ENCODE peak calls at places on chromosomes 7 and 10, in six cellular contexts. T is pons, U is NCI-H1105 treated with DMSO at 0.1 percent for 48 hours, L is hepatocyte, C is iris pigment epithelial cell, Z is GM04504. F is an unnamed sample.

GRCh38 chr10:131804551-131805295 is 96.1 kb upstream of the PPP2R2D start:
- DNase-seq in T (no peak), U (no peak), C (no peak), L (no peak), Z (no peak), F (no peak)

GRCh38 chr7:112596260-112596659 is 115.5 kb downstream of the LSMEM1 start:
- DNase-seq in Z (peak), U (no peak), C (peak), T (no peak), L (no peak), F (peak)

GRCh38 chr7:136555933-136556332 is 312.5 kb upstream of the CHRM2 start:
- DNase-seq in T (no peak), U (peak), Z (no peak), L (no peak), C (no peak), F (no peak)

GRCh38 chr10:95480901-95481491 is 80.2 kb downstream of the SORBS1 start:
- DNase-seq in C (peak), T (no peak), Z (no peak), U (no peak), L (peak), F (no peak)

GRCh38 chr7:99788554-99788953 is 4.6 kb upstream of the CYP3A4 start:
- DNase-seq in U (no peak), C (peak), Z (no peak), L (no peak), T (no peak), F (peak)

GRCh38 chr10:70838270-70838669 is 22.5 kb downstream of the SGPL1 start:
- DNase-seq in Z (no peak), C (peak), L (no peak), T (no peak), U (no peak), F (no peak)

GRCh38 chr10:113788604-113789083 is 37.2 kb downstream of the PLEKHS1 start:
- DNase-seq in L (peak), Z (peak), U (no peak), C (peak), T (peak), F (peak)

GRCh38 chr10:123527122-123527521 is 139.0 kb upstream of the GPR26 start:
- DNase-seq in U (no peak), C (no peak), T (no peak), L (no peak), Z (no peak), F (no peak)

GRCh38 chr7:109616551-109617069 is 1046.9 kb downstream of the DNAJB9 start:
- DNase-seq in Z (no peak), T (no peak), L (no peak), U (no peak), C (no peak), F (no peak)

GRCh38 chr10:19209319-19209718 is 160.7 kb downstream of the MALRD1 start:
- DNase-seq in Z (no peak), L (no peak), U (peak), C (no peak), T (no peak), F (no peak)

F was measured in AG09309.